ENCODE peak calls at places on chromosomes 3 and 15, in eight cellular contexts. U is Peyer's patch, F is cardiac fibroblast, I is lower lobe of right lung, E is A549, H is ovary, Q is Panc1, R is AG04450. L is an unnamed sample.

GRCh38 chr3:41024031-41024836 is 175.1 kb upstream of the CTNNB1 start:
- DNase-seq in R (no peak), E (no peak), F (no peak), H (no peak), U (no peak), Q (no peak), I (no peak), L (no peak)

GRCh38 chr3:45140392-45140791 is 5.8 kb downstream of the CDCP1 start:
- DNase-seq in U (peak; percentile 70), I (no peak), H (no peak), R (no peak), E (no peak), Q (no peak), F (peak; percentile 64), L (no peak)

GRCh38 chr3:24763421-24763820 is 268.8 kb upstream of the THRB start:
- DNase-seq in F (peak; percentile 3), U (no peak), R (no peak), E (no peak), I (no peak), H (no peak), Q (no peak), L (no peak)

GRCh38 chr3:129942296-129942695 is 32.2 kb upstream of the TRH start:
- DNase-seq in E (peak; percentile 70), F (peak; percentile 69), R (peak; percentile 23), I (peak; percentile 59), U (peak; percentile 73), Q (peak; percentile 42), H (peak; percentile 62), L (no peak)

GRCh38 chr3:170317954-170318353 is 39.6 kb upstream of the SKIL start:
- DNase-seq in E (no peak), U (no peak), I (no peak), Q (no peak), R (no peak), H (no peak), F (no peak), L (no peak)

GRCh38 chr3:145704020-145704419 is 457.0 kb downstream of the PLOD2 start:
- DNase-seq in I (no peak), Q (no peak), F (peak; percentile 5), R (no peak), H (no peak), E (peak; percentile 6), U (no peak), L (no peak)

GRCh38 chr15:27237319-27237939 is 266.4 kb downstream of the GABRG3 start:
- DNase-seq in E (no peak), I (no peak), F (no peak), Q (no peak), H (no peak), R (no peak), U (no peak), L (no peak)

GRCh38 chr3:16301490-16301889 is 36.5 kb downstream of the OXNAD1 start:
- DNase-seq in R (no peak), Q (no peak), H (no peak), F (no peak), I (no peak), E (no peak), U (no peak), L (no peak)

GRCh38 chr3:7520059-7520458 is 659.1 kb downstream of the GRM7 start:
- DNase-seq in I (no peak), R (no peak), H (no peak), E (no peak), U (no peak), Q (no peak), F (no peak), L (no peak)

GRCh38 chr3:125187599-125187910 is 25.0 kb downstream of the SLC12A8 start:
- DNase-seq in R (no peak), I (no peak), H (no peak), Q (no peak), E (no peak), F (no peak), U (no peak), L (no peak)

GRCh38 chr3:125186261-125186770 is 26.2 kb downstream of the SLC12A8 start:
- DNase-seq in H (peak; percentile 40), Q (no peak), F (no peak), R (no peak), U (no peak), I (no peak), E (no peak), L (no peak)

GRCh38 chr3:125185758-125186245 is 26.7 kb downstream of the SLC12A8 start:
- DNase-seq in I (no peak), F (no peak), U (no peak), E (no peak), Q (no peak), H (no peak), R (no peak), L (no peak)

GRCh38 chr3:125188955-125189354 is 23.6 kb downstream of the SLC12A8 start:
- DNase-seq in U (no peak), R (no peak), F (no peak), H (no peak), I (no peak), E (no peak), Q (no peak), L (no peak)

GRCh38 chr3:125186800-125187598 is 25.5 kb downstream of the SLC12A8 start:
- DNase-seq in U (no peak), R (no peak), F (no peak), I (no peak), Q (no peak), H (no peak), E (no peak), L (no peak)
- H3K4me3 ChIP-seq in U (no peak overlapping the region), R (no peak overlapping the region), F (no peak overlapping the region), I (no peak overlapping the region), Q (no peak overlapping the region), H (no peak overlapping the region), E (no peak overlapping the region), L (no peak overlapping the region)

DNA sequence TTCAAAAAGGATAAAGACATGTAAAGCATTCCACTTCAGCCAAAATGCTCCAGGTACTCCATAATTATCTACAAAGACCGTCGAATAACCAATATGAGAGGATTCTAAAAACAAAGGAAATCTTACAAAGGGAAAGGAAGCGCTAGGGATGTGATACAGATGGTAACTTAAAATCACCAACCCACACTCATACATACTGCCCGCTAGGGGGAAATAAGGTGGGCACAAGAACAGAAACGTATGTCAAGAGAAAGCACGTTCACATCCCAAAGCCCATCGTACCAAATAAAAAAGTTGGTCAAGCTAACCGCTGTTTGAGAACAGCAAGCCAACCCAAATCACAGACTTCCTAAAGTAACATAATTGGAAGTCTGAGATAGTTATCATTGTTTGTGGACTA is 429.4 kb downstream of the SHQ1 start:
- DNase-seq in Q (no peak), U (no peak), H (no peak), F (no peak), R (no peak), I (no peak), E (no peak), L (no peak)
- TF ChIP-seq CTCF in Q (no peak), U (no peak), H (no peak), F (no peak), R (no peak), I (no peak), E (no peak), L (no peak)

DNA sequence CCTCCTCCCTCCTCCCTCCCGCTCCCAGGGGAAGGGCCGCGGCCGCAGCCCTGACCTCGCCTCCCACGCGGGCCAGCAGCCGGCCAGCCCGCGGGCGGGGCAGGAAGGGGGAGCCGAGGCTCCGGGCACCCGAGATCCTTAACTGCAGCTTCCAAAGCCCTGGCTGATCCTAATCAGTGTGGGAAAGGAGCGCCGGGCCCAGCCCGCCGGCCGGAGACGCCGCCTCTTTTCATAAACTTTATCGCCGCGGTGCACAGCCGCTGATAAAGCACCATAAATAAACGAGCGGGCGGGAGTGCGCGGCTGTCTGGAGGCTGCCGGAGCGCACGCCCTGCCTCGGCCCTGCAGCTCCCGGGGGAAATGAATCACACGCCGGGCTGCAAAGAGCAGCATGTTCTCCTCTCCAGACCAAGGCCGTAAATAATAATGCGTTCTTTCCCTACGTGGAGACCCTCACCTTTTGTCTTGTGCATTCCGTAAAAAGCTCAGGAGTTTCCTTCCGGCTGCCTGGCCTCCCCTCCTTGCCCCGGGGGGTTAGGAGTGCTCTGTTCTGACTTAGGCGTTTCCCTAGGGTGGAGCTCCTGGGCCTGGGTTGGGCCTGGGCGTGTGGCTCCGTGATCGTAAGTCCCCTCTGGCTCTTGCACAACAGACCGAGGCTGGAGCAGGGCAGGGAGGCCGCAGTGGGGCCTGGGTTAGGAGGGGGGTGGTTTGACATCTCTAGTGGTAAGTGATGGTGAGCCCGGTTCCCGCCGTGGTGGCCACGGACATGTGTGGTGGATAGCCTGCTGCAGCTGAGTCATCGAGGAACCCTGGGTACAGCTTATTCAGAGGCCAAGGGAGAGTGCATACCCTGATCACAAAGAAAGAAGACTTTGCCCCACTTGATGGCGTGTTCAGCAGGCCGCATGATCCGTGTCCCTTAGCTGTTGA is 132.6 kb upstream of the HES1 start:
- DNase-seq in F (peak; percentile 98), E (peak; percentile 95), Q (peak; percentile 71), R (peak; percentile 47), H (peak; percentile 92), U (peak; percentile 93), I (peak; percentile 91), L (peak; percentile 88)
- H3K4me3 ChIP-seq in F (peak overlapping the region; percentile 46), E (peak overlapping the region; percentile 44), Q (peak overlapping the region; percentile 47), R (peak overlapping the region; percentile 47), H (peak overlapping the region; percentile 44), U (peak overlapping the region; percentile 29), I (peak overlapping the region; percentile 57), L (peak overlapping the region; percentile 15)

DNA sequence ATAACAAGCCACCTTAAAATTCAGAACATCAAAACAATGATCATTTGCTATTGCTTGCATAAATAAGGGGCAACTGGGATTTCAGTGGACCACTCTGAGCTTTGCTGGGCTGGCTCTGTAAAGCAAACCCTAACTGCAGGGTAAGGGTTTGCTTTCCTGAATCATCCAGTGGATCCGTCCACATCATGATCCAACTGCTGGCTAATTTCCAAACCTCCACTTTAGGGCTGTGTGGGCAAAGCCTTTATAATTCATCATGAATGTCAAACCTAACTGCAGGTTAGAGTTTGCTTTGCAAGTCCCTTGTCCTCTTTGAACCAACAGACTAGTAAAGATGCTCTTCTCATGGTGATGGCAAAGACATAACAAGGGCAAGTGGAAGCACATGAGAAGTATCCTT is 76.1 kb downstream of the SYNPR start:
- DNase-seq in H (no peak), F (no peak), R (no peak), I (no peak), U (no peak), Q (no peak), E (no peak), L (no peak)
- TF ChIP-seq CTCF in H (no peak), F (no peak), R (no peak), I (no peak), U (no peak), Q (no peak), E (no peak), L (no peak)

DNA sequence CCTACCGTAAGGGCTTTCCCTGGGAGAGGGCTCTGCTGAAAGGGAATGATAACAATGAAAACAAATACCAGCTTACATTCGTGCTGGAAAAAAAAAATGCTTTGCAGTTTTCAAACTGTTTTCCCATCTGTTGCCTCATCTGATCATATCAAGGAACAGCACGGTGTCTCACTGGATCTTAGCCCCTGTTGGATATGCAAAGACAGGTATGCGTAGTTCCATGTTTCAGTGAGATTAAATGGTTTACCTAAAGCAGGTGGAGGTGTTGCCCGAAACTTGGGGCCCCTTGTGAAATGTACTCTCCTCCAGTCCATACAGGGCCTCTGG is 77.4 kb upstream of the VGLL4 start:
- DNase-seq in R (no peak), E (no peak), H (no peak), U (no peak), F (no peak), I (no peak), Q (no peak), L (no peak)
- H3K4me3 ChIP-seq in R (no peak overlapping the region), E (peak overlapping the region; percentile 63), H (peak overlapping the region; percentile 84), U (peak overlapping the region; percentile 92), F (no peak overlapping the region), I (peak overlapping the region; percentile 96), Q (peak overlapping the region; percentile 73), L (no peak overlapping the region)